ENCODE peak calls at places on chromosomes 3 and 15, in four cellular contexts. J is GM23338, Q is A549, M is GM12878. A is an unnamed sample.

GRCh38 chr15:61038387-61038786 is 190.7 kb downstream of the RORA start:
- DNase-seq in J (no peak), Q (no peak), M (no peak), A (peak; percentile 2)

GRCh38 chr15:51128701-51129100 is 34.0 kb upstream of the TNFAIP8L3 start:
- DNase-seq in J (no peak), Q (no peak), M (no peak), A (no peak)

GRCh38 chr3:179181021-179181472 is 32.9 kb downstream of the PIK3CA start:
- DNase-seq in J (no peak), Q (no peak), M (no peak), A (no peak)

GRCh38 chr3:127651516-127652172 is 21.1 kb upstream of the ABTB1 start:
- DNase-seq in J (no peak), Q (no peak), M (no peak), A (no peak)

GRCh38 chr15:29859981-29860745 is 37.9 kb upstream of the TJP1 start:
- DNase-seq in J (no peak), Q (no peak), M (no peak), A (no peak)

GRCh38 chr15:74631935-74632560 is 16.4 kb downstream of the CLK3 start:
- DNase-seq in J (peak; percentile 78), Q (peak; percentile 78), M (no peak), A (peak; percentile 82)

GRCh38 chr3:23183731-23184130 is 19.4 kb upstream of the UBE2E2 start:
- DNase-seq in J (peak; percentile 94), Q (peak; percentile 54), M (no peak), A (peak; percentile 17)

GRCh38 chr3:3799173-3800075 is at the start of gene LRRN1:
- DNase-seq in J (peak; percentile 96), Q (peak; percentile 3), M (no peak), A (no peak)

GRCh38 chr3:78633626-78634025 is 1134.2 kb downstream of the ROBO1 start:
- DNase-seq in J (no peak), Q (no peak), M (no peak), A (no peak)

GRCh38 chr3:140391041-140391440 is 286.8 kb upstream of the TRIM42 start:
- DNase-seq in J (peak; percentile 5), Q (peak; percentile 2), M (no peak), A (no peak)

GRCh38 chr15:88648357-88649214 is 9.8 kb downstream of the ISG20 start:
- DNase-seq in J (no peak), Q (no peak), M (no peak), A (no peak)

GRCh38 chr3:108090066-108090700 is 648 bp downstream of the CD47 start:
- DNase-seq in J (peak; percentile 75), Q (no peak), M (no peak), A (no peak)

GRCh38 chr3:40463579-40463978 is 6.4 kb downstream of the RPL14 start:
- DNase-seq in J (no peak), Q (no peak), M (no peak), A (no peak)

GRCh38 chr3:195699860-195700259 is 20.9 kb upstream of the MUC20 start:
- DNase-seq in J (no peak), Q (no peak), M (no peak), A (no peak)

GRCh38 chr3:45509768-45510129 is 84.8 kb upstream of the LIMD1 start:
- DNase-seq in J (peak; percentile 24), Q (no peak), M (no peak), A (no peak)

GRCh38 chr15:90710436-90710835 is 6.7 kb upstream of the BLM start:
- DNase-seq in J (peak; percentile 59), Q (no peak), M (no peak), A (no peak)

GRCh38 chr15:98612490-98613110 is 35.7 kb upstream of the IGF1R start:
- DNase-seq in J (no peak), Q (no peak), M (no peak), A (no peak)

GRCh38 chr15:98676586-98677270 is 28.4 kb downstream of the IGF1R start:
- DNase-seq in J (no peak), Q (no peak), M (no peak), A (no peak)

GRCh38 chr3:142993958-142994442 is 7.4 kb upstream of the U2SURP start:
- DNase-seq in J (peak; percentile 88), Q (peak; percentile 69), M (no peak), A (peak; percentile 85)

GRCh38 chr15:73319460-73320245 is 49.1 kb downstream of the HCN4 start:
- DNase-seq in J (no peak), Q (no peak), M (no peak), A (no peak)

GRCh38 chr15:69388259-69388658 is 25.9 kb upstream of the KIF23 start:
- DNase-seq in J (no peak), Q (no peak), M (no peak), A (no peak)

GRCh38 chr15:75823860-75824613 is 19.2 kb upstream of the UBE2Q2 start:
- DNase-seq in J (peak; percentile 92), Q (no peak), M (no peak), A (no peak)

GRCh38 chr3:69360690-69361089 is 25.2 kb downstream of the FRMD4B start:
- DNase-seq in J (no peak), Q (no peak), M (no peak), A (no peak)

GRCh38 chr3:108404409-108404808 is 106.0 kb downstream of the MYH15 start:
- DNase-seq in J (no peak), Q (no peak), M (no peak), A (no peak)

GRCh38 chr3:23421811-23422510 is 218.8 kb downstream of the UBE2E2 start:
- DNase-seq in J (no peak), Q (no peak), M (no peak), A (no peak)

GRCh38 chr15:88028024-88028423 is 228.5 kb downstream of the NTRK3 start:
- DNase-seq in J (peak; percentile 14), Q (no peak), M (no peak), A (peak; percentile 18)

GRCh38 chr3:72892870-72893269 is 5.0 kb downstream of the GXYLT2 start:
- DNase-seq in J (peak; percentile 90), Q (no peak), M (no peak), A (peak; percentile 63)

GRCh38 chr3:69718832-69719231 is 20.4 kb upstream of the MITF start:
- DNase-seq in J (peak; percentile 67), Q (no peak), M (no peak), A (no peak)

GRCh38 chr3:19250959-19251610 is 102.8 kb downstream of the KCNH8 start:
- DNase-seq in J (peak; percentile 39), Q (no peak), M (no peak), A (no peak)

GRCh38 chr15:52183562-52184173 is 7.5 kb downstream of the GNB5 start:
- DNase-seq in J (peak; percentile 76), Q (peak; percentile 43), M (no peak), A (peak; percentile 42)

GRCh38 chr3:81040107-81040506 is 721.3 kb downstream of the GBE1 start:
- DNase-seq in J (no peak), Q (no peak), M (no peak), A (no peak)

GRCh38 chr3:21751891-21752290 is 881 bp upstream of the ZNF385D start:
- DNase-seq in J (no peak), Q (no peak), M (no peak), A (no peak)

GRCh38 chr3:88132894-88133293 is 16.9 kb upstream of the C3orf38 start:
- DNase-seq in J (no peak), Q (no peak), M (no peak), A (no peak)

GRCh38 chr3:171776839-171777607 is 33.3 kb downstream of the PLD1 start:
- DNase-seq in J (peak; percentile 23), Q (no peak), M (no peak), A (no peak)

GRCh38 chr3:171776411-171776810 is 33.9 kb downstream of the PLD1 start:
- DNase-seq in J (no peak), Q (no peak), M (no peak), A (no peak)

GRCh38 chr3:171775943-171776342 is 34.3 kb downstream of the PLD1 start:
- DNase-seq in J (no peak), Q (no peak), M (no peak), A (no peak)

GRCh38 chr3:171772427-171773056 is 37.7 kb downstream of the PLD1 start:
- DNase-seq in J (peak; percentile 84), Q (peak; percentile 38), M (no peak), A (peak; percentile 80)

DNA sequence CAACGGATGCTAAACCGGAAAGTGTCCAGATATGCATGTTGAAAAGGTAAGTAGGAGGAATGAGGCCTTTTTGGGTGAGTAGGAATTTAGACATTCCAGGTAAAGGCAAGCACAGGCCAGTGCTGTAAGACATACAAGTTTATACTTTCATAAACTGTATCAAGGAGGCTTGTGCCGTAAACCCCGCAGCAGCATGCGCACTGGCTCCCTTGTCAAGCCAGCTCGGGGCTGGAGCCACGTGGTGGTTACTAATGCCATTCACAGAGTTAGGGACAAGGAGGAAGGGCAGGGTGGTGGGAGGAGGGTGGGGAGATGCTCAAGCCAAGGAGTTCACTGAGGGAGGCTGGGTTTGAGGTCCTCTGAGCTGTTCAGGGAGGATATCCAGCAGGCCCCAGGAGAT is 35.8 kb downstream of the PLD1 start:
- DNase-seq in J (no peak), Q (no peak), M (no peak), A (no peak)
- TF ChIP-seq JUNB in J (no peak), Q (no peak), M (no peak), A (no peak)

GRCh38 chr3:55466526-55466925 is 20.6 kb downstream of the WNT5A start:
- DNase-seq in J (no peak), Q (no peak), M (no peak), A (no peak)
- TF ChIP-seq JUNB in J (no peak), Q (no peak), M (no peak), A (no peak)

GRCh38 chr3:114518409-114518808 is 224.6 kb downstream of the TIGIT start:
- DNase-seq in J (no peak), Q (no peak), M (no peak), A (no peak)

GRCh38 chr3:114525278-114525677 is 231.4 kb downstream of the TIGIT start:
- DNase-seq in J (no peak), Q (no peak), M (no peak), A (no peak)

DNA sequence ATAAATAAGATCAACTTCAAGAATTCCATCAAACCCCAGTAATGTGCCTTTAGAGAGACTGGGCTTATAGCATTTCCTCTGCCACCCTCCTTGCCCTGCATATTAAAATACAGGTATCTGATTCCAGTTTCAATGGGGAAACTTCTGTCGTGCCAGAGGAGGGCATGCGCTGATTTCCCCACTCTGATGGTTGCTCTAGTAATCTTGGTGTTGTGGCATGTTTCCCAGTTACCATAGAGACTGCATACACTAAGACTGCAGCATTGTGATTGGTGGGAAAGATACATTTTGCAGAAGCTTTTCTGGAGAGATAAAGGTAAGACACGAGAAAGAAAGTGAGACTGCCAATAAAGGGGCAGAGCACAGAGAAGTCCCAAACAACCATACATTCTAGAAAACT is 225.6 kb downstream of the TIGIT start:
- DNase-seq in J (peak; percentile 78), Q (peak; percentile 4), M (peak; percentile 26), A (no peak)
- TF ChIP-seq JUNB in J (no peak), Q (no peak), M (no peak), A (no peak)

DNA sequence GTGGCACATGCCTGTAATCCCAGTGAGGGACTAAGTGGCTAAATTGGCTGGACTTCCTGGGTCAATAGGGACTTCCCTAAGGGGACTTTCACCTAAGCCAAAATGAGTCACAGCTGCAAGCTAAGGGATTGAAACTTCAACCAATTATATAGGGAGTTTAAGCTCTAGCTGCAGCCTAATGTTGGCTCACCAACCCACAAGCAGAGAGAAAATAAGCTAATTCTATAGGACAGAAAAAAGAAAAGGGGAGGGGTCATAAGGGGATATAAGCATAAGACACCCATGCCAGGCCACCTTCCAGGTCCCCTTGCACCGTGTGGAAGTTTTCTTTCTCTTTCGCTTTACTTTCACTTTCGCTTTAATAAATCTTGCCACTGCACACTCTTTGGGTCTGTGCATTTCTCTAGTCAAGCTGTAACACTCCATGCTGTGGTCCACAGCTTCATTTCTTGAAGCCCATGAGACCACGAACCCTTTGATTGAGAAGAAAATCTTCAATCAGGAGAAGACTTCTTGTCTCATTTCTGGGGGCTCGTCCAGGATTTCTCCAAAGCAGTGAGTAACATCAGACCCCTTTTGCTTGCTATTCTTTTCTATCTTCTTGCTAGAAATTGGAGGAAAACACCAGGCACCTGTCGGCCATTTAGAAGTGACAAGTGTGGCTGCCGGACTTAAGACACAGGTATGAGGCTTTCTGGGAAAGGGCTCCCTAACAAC is 192.3 kb downstream of the IGSF11 start:
- DNase-seq in J (peak; percentile 54), Q (no peak), M (peak; percentile 20), A (no peak)
- TF ChIP-seq JUNB in J (no peak), Q (no peak), M (peak; percentile 38), A (no peak)